ENCODE peak calls at places on chromosomes 2 and 18, in five cellular contexts. T, R, E, C and B are unnamed samples.

GRCh38 chr2:10508038-10508437 is 59.9 kb upstream of the ODC1 start:
- DNase-seq in T (no peak), R (no peak), E (no peak), C (no peak), B (no peak)

GRCh38 chr2:173963323-173963816 is 1.8 kb downstream of the SP3 start:
- DNase-seq in T (no peak), R (peak), E (no peak), C (no peak), B (peak)

GRCh38 chr18:13612111-13612997 is 114.0 kb downstream of the FAM210A start:
- DNase-seq in T (no peak), R (peak), E (no peak), C (no peak), B (no peak)

GRCh38 chr2:183458450-183458849 is 334.2 kb downstream of the NUP35 start:
- DNase-seq in T (no peak), R (no peak), E (no peak), C (no peak), B (no peak)

GRCh38 chr2:223976635-223977226 is 19.5 kb downstream of the MRPL44 start:
- DNase-seq in T (no peak), R (no peak), E (no peak), C (no peak), B (peak)

GRCh38 chr18:27136208-27136535 is 48.9 kb downstream of the CHST9 start:
- DNase-seq in T (no peak), R (peak), E (no peak), C (no peak), B (peak)

GRCh38 chr18:57910817-57911216 is 107.7 kb upstream of the ATP8B1 start:
- DNase-seq in T (peak), R (no peak), E (no peak), C (peak), B (no peak)

GRCh38 chr2:54396107-54396506 is 60.0 kb upstream of the SPTBN1 start:
- DNase-seq in T (no peak), R (no peak), E (no peak), C (no peak), B (no peak)

GRCh38 chr18:9001209-9001608 is 101.3 kb upstream of the NDUFV2 start:
- DNase-seq in T (no peak), R (no peak), E (no peak), C (no peak), B (no peak)

GRCh38 chr2:105102963-105103421 is 65.1 kb downstream of the MRPS9 start:
- DNase-seq in T (no peak), R (no peak), E (no peak), C (peak), B (peak)

GRCh38 chr2:96138146-96139145 is at the start of gene ASTL:
- DNase-seq in T (no peak), R (peak), E (peak), C (peak), B (peak)

GRCh38 chr2:136235451-136236418 is 117.8 kb upstream of the CXCR4 start:
- DNase-seq in T (no peak), R (no peak), E (no peak), C (no peak), B (no peak)

GRCh38 chr18:79421275-79421857 is 25.6 kb downstream of the NFATC1 start:
- DNase-seq in T (no peak), R (no peak), E (no peak), C (no peak), B (no peak)

GRCh38 chr2:105698820-105699219 is 45.9 kb upstream of the NCK2 start:
- DNase-seq in T (no peak), R (no peak), E (no peak), C (no peak), B (no peak)

GRCh38 chr2:219997341-219997851 is 370.0 kb downstream of the SLC4A3 start:
- DNase-seq in T (peak), R (peak), E (peak), C (peak), B (peak)

GRCh38 chr2:219998714-219999227 is 371.3 kb downstream of the SLC4A3 start:
- DNase-seq in T (no peak), R (no peak), E (no peak), C (no peak), B (no peak)

GRCh38 chr2:220000080-220000479 is 372.6 kb downstream of the SLC4A3 start:
- DNase-seq in T (no peak), R (no peak), E (no peak), C (no peak), B (peak)

GRCh38 chr2:219996366-219996765 is 368.9 kb downstream of the SLC4A3 start:
- DNase-seq in T (no peak), R (no peak), E (no peak), C (no peak), B (no peak)

DNA sequence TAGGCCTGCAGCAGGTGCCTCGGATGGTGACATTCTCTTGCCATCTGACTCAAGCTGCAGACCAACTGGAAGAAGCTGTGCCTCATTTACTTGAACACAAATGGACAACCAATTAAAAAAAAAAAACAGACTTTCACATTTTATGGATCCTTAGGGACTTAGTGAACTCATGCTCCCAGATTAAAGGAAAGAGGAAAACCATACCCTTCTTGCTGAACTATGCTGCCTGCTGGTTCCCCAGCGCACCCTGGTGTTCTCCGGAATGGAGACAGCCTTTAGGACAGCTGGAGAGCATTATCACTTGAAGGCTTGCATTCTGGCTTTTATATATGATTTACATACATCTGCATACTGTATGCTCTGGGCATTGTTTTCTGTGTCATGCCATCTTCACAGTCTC is 370.7 kb downstream of the SLC4A3 start:
- DNase-seq in T (no peak), R (no peak), E (no peak), C (no peak), B (peak)
- TF ChIP-seq CTCF in T (no peak), R (no peak), E (no peak), C (peak), B (peak)

GRCh38 chr18:48913201-48913600 is 37.6 kb downstream of the SMAD7 start:
- DNase-seq in T (no peak), R (no peak), E (no peak), C (no peak), B (no peak)
- TF ChIP-seq CTCF in T (no peak), R (no peak), E (peak), C (no peak), B (no peak)

GRCh38 chr2:235658371-235659174 is 164.7 kb downstream of the AGAP1 start:
- DNase-seq in T (no peak), R (no peak), E (no peak), C (peak), B (no peak)
- TF ChIP-seq CTCF in T (no peak), R (no peak), E (no peak), C (no peak), B (no peak)

DNA sequence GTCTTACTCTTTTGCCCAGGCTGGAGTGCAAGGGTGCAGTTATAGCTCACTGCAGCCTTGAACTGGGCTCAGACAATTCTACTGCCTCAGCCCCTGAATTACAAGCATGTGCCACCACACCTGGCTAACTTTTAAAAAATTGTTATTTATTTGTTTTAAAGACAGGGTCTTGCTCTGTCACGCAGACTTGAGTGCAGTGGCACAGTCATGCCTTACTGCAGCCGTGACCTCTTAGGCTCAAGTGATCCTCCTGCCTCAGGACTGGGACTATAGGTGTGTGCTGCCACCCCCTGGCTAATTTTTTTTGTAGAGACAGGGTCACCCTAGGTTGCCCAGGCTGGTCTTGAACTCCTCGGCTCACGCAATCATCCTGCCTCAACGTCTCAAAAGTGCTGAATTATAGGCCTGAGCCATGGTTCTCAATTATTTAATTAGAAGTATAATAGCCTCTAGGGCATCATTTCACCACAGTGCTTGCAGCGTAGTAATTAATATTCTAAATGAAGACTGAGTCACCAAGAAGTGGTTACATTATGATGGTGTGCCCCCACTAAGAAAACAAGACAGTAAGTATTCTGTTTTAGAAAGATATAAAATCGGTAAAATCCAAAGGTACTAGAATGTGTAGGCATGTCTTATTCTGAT is 69.6 kb downstream of the EML4 start:
- DNase-seq in T (peak), R (peak), E (peak), C (peak), B (no peak)
- TF ChIP-seq CTCF in T (no peak), R (peak), E (peak), C (peak), B (peak)